ENCODE peak calls at places on chromosomes 6 and 20, in six cellular contexts. A, R, M, V, T and S are unnamed samples.

GRCh38 chr6:26375270-26375669 is 7.6 kb upstream of the BTN2A2 start:
- DNase-seq in A (no peak), R (no peak), M (no peak), T (no peak), V (no peak), S (no peak)

GRCh38 chr6:90610291-90610670 is 23.4 kb upstream of the MAP3K7 start:
- DNase-seq in V (no peak), A (no peak), M (no peak), R (no peak), T (no peak), S (peak)

GRCh38 chr20:52054123-52054522 is 137.5 kb downstream of the ZFP64 start:
- DNase-seq in R (no peak), A (no peak), V (no peak), T (no peak), M (no peak), S (no peak)

GRCh38 chr6:159390384-159390783 is 221.2 kb downstream of the FNDC1 start:
- DNase-seq in V (no peak), T (peak), R (no peak), A (no peak), M (no peak), S (no peak)

GRCh38 chr6:11595903-11596302 is 58.4 kb downstream of the TMEM170B start:
- DNase-seq in A (no peak), V (no peak), T (no peak), M (no peak), R (no peak), S (no peak)

GRCh38 chr6:113057567-113058053 is 710.5 kb downstream of the RFPL4B start:
- DNase-seq in V (no peak), A (no peak), T (no peak), R (no peak), M (no peak), S (no peak)

GRCh38 chr6:154920502-154921200 is 74.5 kb upstream of the TIAM2 start:
- DNase-seq in R (no peak), T (no peak), V (no peak), M (no peak), A (no peak), S (no peak)

GRCh38 chr6:41200901-41201783 is at the start of gene TREML2:
- DNase-seq in A (no peak), T (no peak), V (no peak), M (no peak), R (no peak), S (no peak)

GRCh38 chr20:46512943-46513844 is at the start of gene ZNF334:
- DNase-seq in T (peak), A (peak), V (no peak), R (peak), M (no peak), S (peak)

GRCh38 chr20:15205023-15205422 is 867.6 kb upstream of the FLRT3 start:
- DNase-seq in T (peak), V (no peak), A (no peak), M (no peak), R (no peak), S (no peak)

GRCh38 chr6:118249680-118250079 is 298.4 kb upstream of the PLN start:
- DNase-seq in T (no peak), R (no peak), A (no peak), M (no peak), V (no peak), S (no peak)